ENCODE peak calls at places on chromosomes 12 and 14, in nine cellular contexts. A, L, H, R, C, V, X, E and F are unnamed samples.

GRCh38 chr12:104312654-104313053 is 9.1 kb downstream of the EID3 start:
- DNase-seq in A (no peak), X (no peak), R (no peak), C (no peak), E (no peak), L (no peak), V (no peak), H (no peak), F (no peak)

GRCh38 chr12:128815779-128816642 is 7.7 kb downstream of the SLC15A4 start:
- DNase-seq in X (no peak), V (no peak), E (no peak), R (peak), H (no peak), C (no peak), L (no peak), A (no peak), F (no peak)

GRCh38 chr14:50402965-50403364 is 6.3 kb upstream of the CDKL1 start:
- DNase-seq in A (no peak), V (no peak), H (no peak), E (no peak), R (no peak), L (no peak), C (no peak), X (no peak), F (no peak)

GRCh38 chr12:27821259-27821973 is 41.4 kb upstream of the MANSC4 start:
- DNase-seq in C (peak), E (peak), R (no peak), H (no peak), A (no peak), V (peak), L (no peak), X (peak), F (no peak)

GRCh38 chr12:123389560-123390351 is 5.8 kb downstream of the KMT5A start:
- DNase-seq in A (peak), H (no peak), X (peak), C (peak), E (no peak), L (peak), V (no peak), R (peak), F (no peak)

GRCh38 chr12:106914796-106915634 is 40.7 kb upstream of the TMEM263 start:
- DNase-seq in E (no peak), H (no peak), V (no peak), X (no peak), C (no peak), L (no peak), A (no peak), R (no peak), F (no peak)

GRCh38 chr12:49921299-49921698 is 17.6 kb upstream of the FAIM2 start:
- DNase-seq in R (no peak), E (no peak), V (no peak), H (no peak), C (no peak), L (no peak), X (no peak), A (no peak), F (no peak)

GRCh38 chr12:104213952-104214351 is 1.6 kb upstream of the TXNRD1 start:
- DNase-seq in V (no peak), X (no peak), E (no peak), H (no peak), C (peak), R (no peak), A (no peak), L (no peak), F (no peak)

GRCh38 chr12:106495354-106495965 is 87.3 kb upstream of the RFX4 start:
- DNase-seq in X (no peak), A (no peak), C (no peak), E (no peak), R (no peak), H (no peak), V (no peak), L (no peak), F (no peak)

GRCh38 chr12:54164402-54165145 is 24.2 kb downstream of the SMUG1 start:
- DNase-seq in X (no peak), E (no peak), L (no peak), R (no peak), H (no peak), A (no peak), V (no peak), C (no peak), F (no peak)

GRCh38 chr12:79164890-79165289 is 300.3 kb downstream of the SYT1 start:
- DNase-seq in H (no peak), L (no peak), C (no peak), X (no peak), V (no peak), A (no peak), E (no peak), R (no peak), F (no peak)

GRCh38 chr14:54487771-54488170 is 1.0 kb downstream of the GMFB start:
- DNase-seq in H (no peak), L (no peak), A (no peak), R (no peak), X (no peak), V (no peak), E (no peak), C (peak), F (no peak)

GRCh38 chr12:3759878-3760277 is 7.0 kb upstream of the CRACR2A start:
- DNase-seq in X (no peak), A (no peak), C (no peak), R (no peak), H (no peak), L (no peak), E (no peak), V (no peak), F (no peak)

GRCh38 chr14:104724407-104724980 is 465 bp downstream of the ADSS1 start:
- DNase-seq in C (peak), X (no peak), E (peak), A (no peak), H (no peak), R (peak), L (peak), V (no peak), F (peak)

GRCh38 chr14:53306926-53307325 is 153.8 kb upstream of the DDHD1 start:
- DNase-seq in H (peak), V (no peak), L (no peak), A (no peak), C (peak), R (no peak), X (no peak), E (no peak), F (no peak)

GRCh38 chr12:68178184-68178583 is 18.6 kb upstream of the IFNG start:
- DNase-seq in E (no peak), R (no peak), A (no peak), H (no peak), V (no peak), X (no peak), C (no peak), L (no peak), F (no peak)

GRCh38 chr14:62006116-62006737 is 244.0 kb downstream of the SNAPC1 start:
- DNase-seq in R (no peak), L (no peak), X (no peak), E (no peak), H (no peak), C (no peak), A (no peak), V (no peak), F (no peak)

GRCh38 chr14:102893452-102893851 is 29.0 kb upstream of the AMN start:
- DNase-seq in L (peak), A (no peak), C (peak), R (peak), H (no peak), E (peak), V (no peak), X (no peak), F (no peak)

GRCh38 chr12:40122842-40123241 is 17.0 kb upstream of the SLC2A13 start:
- DNase-seq in R (no peak), X (no peak), A (no peak), H (no peak), C (no peak), E (no peak), L (no peak), V (no peak), F (no peak)

GRCh38 chr12:2853626-2854025 is 3.2 kb downstream of the TEX52 start:
- DNase-seq in A (peak), C (peak), H (no peak), E (peak), V (no peak), L (peak), R (peak), X (no peak), F (peak)

GRCh38 chr14:54942913-54943312 is 40.3 kb upstream of the GCH1 start:
- DNase-seq in R (no peak), E (no peak), V (no peak), X (no peak), A (no peak), H (no peak), C (no peak), L (no peak), F (no peak)

GRCh38 chr12:25458047-25458552 is 95.0 kb downstream of the LMNTD1 start:
- DNase-seq in H (peak), V (peak), E (peak), A (no peak), L (no peak), C (peak), X (no peak), R (no peak), F (no peak)

GRCh38 chr12:125424909-125425308 is 359.7 kb downstream of the AACS start:
- DNase-seq in E (no peak), H (no peak), C (no peak), A (no peak), R (no peak), V (no peak), L (no peak), X (no peak), F (no peak)

GRCh38 chr14:104863923-104864266 is 1.2 kb upstream of the CEP170B start:
- DNase-seq in X (peak), H (no peak), L (peak), V (no peak), A (no peak), E (no peak), R (peak), C (no peak), F (no peak)

GRCh38 chr14:104438166-104438887 is 141.2 kb upstream of the C14orf180 start:
- DNase-seq in L (no peak), A (no peak), E (no peak), H (no peak), R (no peak), C (no peak), V (no peak), X (no peak), F (peak)

GRCh38 chr12:45730116-45730841 is 773 bp downstream of the ARID2 start:
- DNase-seq in E (peak), V (no peak), L (peak), A (peak), R (peak), C (peak), H (no peak), X (peak), F (no peak)

GRCh38 chr12:31118831-31119530 is 45.3 kb downstream of the DDX11 start:
- DNase-seq in E (no peak), H (no peak), R (no peak), L (no peak), V (no peak), C (peak), X (peak), A (no peak), F (no peak)

GRCh38 chr12:119020377-119021360 is 39.3 kb downstream of the SRRM4 start:
- DNase-seq in X (no peak), C (no peak), E (no peak), A (no peak), H (no peak), L (no peak), V (no peak), R (no peak), F (no peak)

GRCh38 chr14:64758025-64758521 is 53.8 kb downstream of the PLEKHG3 start:
- DNase-seq in X (no peak), V (no peak), L (peak), C (peak), R (no peak), A (peak), H (peak), E (no peak), F (no peak)

GRCh38 chr12:51900323-51900889 is 6.9 kb upstream of the ACVRL1 start:
- DNase-seq in V (no peak), A (no peak), R (peak), C (no peak), X (no peak), E (peak), H (no peak), L (no peak), F (no peak)

GRCh38 chr14:100074431-100075100 is 9.3 kb downstream of the EVL start:
- DNase-seq in H (no peak), V (no peak), R (no peak), C (no peak), X (no peak), E (no peak), L (no peak), A (no peak), F (no peak)

GRCh38 chr14:23024612-23025075 is 10.1 kb downstream of the PSMB5 start:
- DNase-seq in E (no peak), C (no peak), A (no peak), L (no peak), H (no peak), R (no peak), X (no peak), V (no peak), F (no peak)

GRCh38 chr14:54594531-54594930 is 27.6 kb downstream of the SAMD4A start:
- DNase-seq in H (no peak), X (no peak), A (no peak), E (no peak), L (no peak), V (no peak), R (no peak), C (no peak), F (no peak)

GRCh38 chr12:114799574-114800487 is 115.9 kb upstream of the TBX3 start:
- DNase-seq in E (no peak), X (no peak), R (no peak), L (no peak), H (no peak), C (peak), V (no peak), A (no peak), F (peak)

GRCh38 chr12:63396135-63396534 is 245.1 kb upstream of the AVPR1A start:
- DNase-seq in A (no peak), L (no peak), C (no peak), H (no peak), V (no peak), R (no peak), E (no peak), X (no peak), F (no peak)

GRCh38 chr14:34665785-34666425 is 36.0 kb upstream of the SNX6 start:
- DNase-seq in E (peak), R (no peak), H (no peak), A (peak), V (no peak), C (peak), L (no peak), X (no peak), F (no peak)

GRCh38 chr12:10641735-10642500 is 28.5 kb upstream of the MAGOHB start:
- DNase-seq in C (peak), X (no peak), A (no peak), L (no peak), R (no peak), H (peak), E (no peak), V (no peak), F (no peak)

GRCh38 chr12:6925543-6926279 is 2.0 kb upstream of the ATN1 start:
- DNase-seq in A (no peak), C (peak), H (peak), V (peak), X (no peak), R (peak), E (peak), L (peak), F (peak)

GRCh38 chr14:60064491-60065072 is 27.1 kb upstream of the PCNX4 start:
- DNase-seq in C (peak), V (peak), R (no peak), H (no peak), X (no peak), L (no peak), A (no peak), E (no peak), F (no peak)
- TF ChIP-seq CTCF in C (peak), V (no peak), R (peak), H (peak), X (peak), L (peak), A (peak), E (peak), F (peak)

DNA sequence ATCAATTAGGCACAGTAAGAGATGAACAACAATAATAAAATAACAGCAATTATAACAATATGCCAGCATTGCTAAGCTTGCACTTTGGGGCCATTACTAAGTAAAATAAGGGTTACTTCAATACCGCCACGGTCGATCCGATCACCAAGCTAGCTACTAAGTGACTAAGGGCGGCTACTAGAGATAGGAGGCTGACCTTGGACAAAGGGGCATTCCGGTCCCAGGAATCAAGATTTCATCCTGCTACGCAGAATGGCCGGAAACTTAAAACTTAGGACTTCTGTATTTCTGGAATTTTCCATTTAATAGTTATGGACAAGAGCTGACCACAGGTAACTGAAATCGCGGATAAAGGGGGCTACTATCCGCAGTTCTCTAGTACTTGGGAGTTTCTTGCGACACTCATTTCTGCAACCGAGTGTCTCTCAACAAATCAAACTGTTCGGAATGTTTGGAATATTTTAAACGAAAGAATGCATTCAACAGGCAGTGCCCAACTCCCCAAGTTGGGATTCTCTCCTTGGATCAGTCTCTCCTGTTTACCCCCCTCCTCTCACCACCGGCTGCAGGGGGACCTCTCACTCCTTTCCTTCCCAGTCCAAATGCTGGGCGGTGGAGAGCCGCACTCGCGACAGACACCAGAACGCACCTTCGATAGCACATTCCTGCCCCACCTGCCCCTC is 648 bp downstream of the HEBP1 start:
- DNase-seq in H (no peak), V (no peak), X (no peak), L (no peak), A (no peak), R (no peak), C (peak), E (no peak), F (no peak)
- TF ChIP-seq CTCF in H (no peak), V (no peak), X (no peak), L (no peak), A (no peak), R (no peak), C (no peak), E (no peak), F (no peak)

DNA sequence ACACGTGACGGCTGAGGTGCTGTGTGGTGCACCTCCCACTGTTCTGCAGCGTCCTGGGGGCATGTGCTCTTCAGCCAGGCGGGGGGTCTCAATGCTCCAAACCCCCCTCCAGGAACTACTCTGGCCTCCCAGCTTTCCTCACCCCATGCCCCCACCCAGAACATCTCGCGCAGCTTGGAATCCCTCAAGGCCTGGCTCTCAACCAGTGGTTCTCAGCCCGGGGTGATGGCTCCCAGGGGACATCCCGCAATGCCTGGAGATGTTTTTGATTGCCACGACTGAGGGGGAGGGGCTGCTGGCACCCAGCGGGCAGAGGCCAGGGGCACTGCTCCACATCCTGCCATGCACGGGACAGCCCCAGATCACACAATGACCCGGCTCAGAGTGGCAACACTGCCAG is 78.9 kb upstream of the DICER1 start:
- DNase-seq in X (no peak), R (peak), V (no peak), A (no peak), L (no peak), E (no peak), H (no peak), C (no peak), F (no peak)
- TF ChIP-seq CTCF in X (no peak), R (no peak), V (no peak), A (no peak), L (no peak), E (no peak), H (no peak), C (no peak), F (no peak)

GRCh38 chr12:93020998-93021597 is 92.0 kb upstream of the EEA1 start:
- DNase-seq in V (no peak), H (no peak), L (no peak), C (peak), E (no peak), R (no peak), X (no peak), A (no peak), F (no peak)

GRCh38 chr12:93029091-93029490 is 100.0 kb upstream of the EEA1 start:
- DNase-seq in X (no peak), L (no peak), C (no peak), V (no peak), H (no peak), E (no peak), R (no peak), A (no peak), F (no peak)

GRCh38 chr12:93020225-93020997 is 91.3 kb upstream of the EEA1 start:
- DNase-seq in H (no peak), A (no peak), C (no peak), X (no peak), L (no peak), V (no peak), R (no peak), E (no peak), F (no peak)

GRCh38 chr12:93022603-93023340 is 93.7 kb upstream of the EEA1 start:
- DNase-seq in R (no peak), V (no peak), L (no peak), C (no peak), A (no peak), H (no peak), X (no peak), E (no peak), F (no peak)

DNA sequence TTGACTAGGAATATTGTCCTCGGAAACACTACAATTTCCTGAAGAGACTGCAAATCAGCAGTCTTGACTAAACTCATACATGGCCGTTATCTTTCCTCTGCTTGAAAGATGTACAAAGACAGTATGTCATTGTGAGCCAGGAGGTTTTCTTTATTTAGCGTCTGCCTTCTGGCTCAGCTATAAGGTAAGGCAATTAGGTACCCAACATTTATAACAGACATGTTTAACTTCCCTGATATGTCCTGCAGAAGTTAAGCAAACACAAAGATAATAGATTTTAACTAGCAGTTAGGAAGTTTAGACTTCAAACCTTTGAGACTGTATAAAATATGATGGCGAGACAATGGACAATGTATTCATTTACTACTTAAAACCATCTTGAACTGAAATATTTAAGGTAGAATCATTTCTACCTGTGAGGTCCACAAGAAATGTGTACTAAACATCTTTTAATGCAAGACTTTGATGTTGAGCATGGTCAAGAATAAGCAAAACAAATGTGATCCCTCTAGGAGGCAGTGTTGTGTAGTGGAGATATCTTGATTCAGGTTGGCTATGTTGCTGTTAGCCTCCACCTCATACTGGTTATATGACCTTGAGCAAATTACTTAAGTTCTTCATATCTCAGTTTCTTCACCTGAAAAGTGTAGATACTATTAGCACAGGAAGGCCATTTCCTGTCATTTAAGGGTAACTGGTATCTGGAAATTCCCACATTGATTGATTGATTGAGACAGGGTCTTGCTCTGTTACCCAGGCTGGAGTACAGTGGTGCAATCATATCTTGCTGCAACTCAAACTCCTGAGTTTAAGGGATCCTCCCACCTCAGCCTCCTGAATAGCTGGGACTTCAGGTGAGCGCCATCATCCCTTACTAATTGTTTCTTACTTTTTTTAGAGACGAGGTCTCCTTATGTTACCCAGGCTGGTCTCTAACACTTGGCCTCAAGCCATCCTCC is 96.3 kb upstream of the EEA1 start:
- DNase-seq in V (peak), A (no peak), C (peak), R (no peak), H (peak), E (no peak), X (no peak), L (no peak), F (no peak)
- TF ChIP-seq CTCF in V (peak), A (no peak), C (peak), R (peak), H (peak), E (peak), X (peak), L (peak), F (peak)

GRCh38 chr12:11677752-11678151 is 28.3 kb downstream of the ETV6 start:
- DNase-seq in V (no peak), E (no peak), X (no peak), L (no peak), C (no peak), H (no peak), R (no peak), A (no peak), F (no peak)
- TF ChIP-seq CTCF in V (no peak), E (no peak), X (no peak), L (no peak), C (no peak), H (no peak), R (no peak), A (no peak), F (no peak)

GRCh38 chr12:66028388-66028787 is 102.2 kb downstream of the LLPH start:
- DNase-seq in H (no peak), L (no peak), A (no peak), C (no peak), R (no peak), V (no peak), E (no peak), X (no peak), F (no peak)
- TF ChIP-seq CTCF in H (no peak), L (no peak), A (no peak), C (no peak), R (no peak), V (no peak), E (no peak), X (no peak), F (no peak)